ENCODE peak calls at places on chromosomes 11 and 22, in five cellular contexts. U is tibial artery, Q is HL-60, T is foreskin fibroblast, A is M059J. B is an unnamed sample.

GRCh38 chr11:71250512-71251158 is 1.7 kb downstream of the SHANK2 start:
- DNase-seq in U (no peak), Q (no peak), T (no peak), A (no peak), B (no peak)

GRCh38 chr11:211295-211694 is 3.8 kb downstream of the RIC8A start:
- DNase-seq in U (no peak), Q (no peak), T (no peak), A (no peak), B (no peak)

GRCh38 chr11:111405551-111405950 is 26.5 kb upstream of the POU2AF1 start:
- DNase-seq in U (no peak), Q (no peak), T (no peak), A (no peak), B (no peak)

GRCh38 chr22:32255217-32255616 is at the start of gene SLC5A4:
- DNase-seq in U (no peak), Q (no peak), T (no peak), A (no peak), B (no peak)

GRCh38 chr22:31626427-31627150 is 35.4 kb downstream of the PISD start:
- DNase-seq in U (no peak), Q (no peak), T (peak), A (no peak), B (no peak)

GRCh38 chr22:25153961-25154685 is 45.5 kb upstream of the CRYBB3 start:
- DNase-seq in U (peak), Q (no peak), T (peak), A (peak), B (no peak)

GRCh38 chr11:100687630-100688395 is 725 bp downstream of the ARHGAP42 start:
- DNase-seq in U (peak), Q (peak), T (peak), A (peak), B (no peak)

GRCh38 chr11:120135838-120136237 is 2.1 kb downstream of the TRIM29 start:
- DNase-seq in U (no peak), Q (no peak), T (no peak), A (no peak), B (no peak)

GRCh38 chr11:5369793-5370192 is 13.8 kb upstream of the OR51M1 start:
- DNase-seq in U (no peak), Q (no peak), T (peak), A (peak), B (no peak)

GRCh38 chr11:1131033-1131911 is 26.5 kb upstream of the MUC5AC start:
- DNase-seq in U (no peak), Q (no peak), T (no peak), A (no peak), B (no peak)

GRCh38 chr11:72798361-72798760 is 4.5 kb upstream of the STARD10 start:
- DNase-seq in U (no peak), Q (no peak), T (no peak), A (no peak), B (no peak)

GRCh38 chr22:35524966-35525686 is 15.5 kb upstream of the RASD2 start:
- DNase-seq in U (no peak), Q (no peak), T (peak), A (no peak), B (no peak)

GRCh38 chr22:45136594-45136993 is 27.1 kb upstream of the NUP50 start:
- DNase-seq in U (no peak), Q (no peak), T (no peak), A (no peak), B (no peak)

GRCh38 chr11:81874627-81875026 is 859.0 kb downstream of the FAM181B start:
- DNase-seq in U (no peak), Q (no peak), T (no peak), A (no peak), B (no peak)

GRCh38 chr11:71446942-71447688 is 1.1 kb downstream of the DHCR7 start:
- DNase-seq in U (peak), Q (peak), T (peak), A (peak), B (no peak)

GRCh38 chr11:11787305-11788066 is 54.3 kb upstream of the USP47 start:
- DNase-seq in U (peak), Q (peak), T (peak), A (peak), B (peak)

GRCh38 chr11:86952221-86952875 is 2.8 kb downstream of the FZD4 start:
- DNase-seq in U (no peak), Q (no peak), T (no peak), A (no peak), B (no peak)

GRCh38 chr11:62370743-62371440 is 33.6 kb downstream of the ASRGL1 start:
- DNase-seq in U (no peak), Q (peak), T (peak), A (no peak), B (peak)

GRCh38 chr11:117944554-117944953 is 15.4 kb upstream of the TMPRSS13 start:
- DNase-seq in U (no peak), Q (no peak), T (no peak), A (no peak), B (no peak)

GRCh38 chr11:70568504-70569172 is 170.3 kb downstream of the CTTN start:
- DNase-seq in U (peak), Q (no peak), T (peak), A (peak), B (peak)

GRCh38 chr11:34027516-34028406 is 23.8 kb upstream of the CAPRIN1 start:
- DNase-seq in U (no peak), Q (no peak), T (no peak), A (no peak), B (no peak)

GRCh38 chr11:122189259-122189658 is 73.2 kb upstream of the BLID start:
- DNase-seq in U (no peak), Q (no peak), T (peak), A (peak), B (no peak)

GRCh38 chr11:1936781-1937615 is 10.1 kb upstream of the MRPL23 start:
- DNase-seq in U (no peak), Q (no peak), T (no peak), A (no peak), B (peak)

GRCh38 chr11:113001709-113002108 is 40.5 kb downstream of the NCAM1 start:
- DNase-seq in U (no peak), Q (no peak), T (no peak), A (no peak), B (no peak)

GRCh38 chr11:33160147-33160546 is 1.1 kb downstream of the CSTF3 start:
- DNase-seq in U (no peak), Q (peak), T (peak), A (peak), B (no peak)

GRCh38 chr11:74288911-74289310 is 22.5 kb downstream of the P4HA3 start:
- DNase-seq in U (no peak), Q (no peak), T (no peak), A (no peak), B (no peak)

GRCh38 chr11:117547188-117547831 is 219.7 kb downstream of the CEP164 start:
- DNase-seq in U (no peak), Q (no peak), T (no peak), A (no peak), B (no peak)

GRCh38 chr22:36341640-36342041 is 46.1 kb downstream of the MYH9 start:
- DNase-seq in U (no peak), Q (no peak), T (no peak), A (no peak), B (no peak)

GRCh38 chr11:93895106-93895862 is 44.9 kb upstream of the VSTM5 start:
- DNase-seq in U (no peak), Q (peak), T (peak), A (peak), B (no peak)